ENCODE peak calls at places on chromosomes 11 and 22, in five cellular contexts. One of them, this sample, is unnamed.
A peak's percentile ranks its signal among the peaks of the same experiment; 100 is the strongest.

GRCh38 chr11:128194226-128194625 is 393.1 kb downstream of the ETS1 start:
- DNase-seq in gastrocnemius medialis: no peak
- DNase-seq in stomach: no peak
- DNase-seq in HCT116: no peak
- DNase-seq in CD8-positive, alpha-beta memory T cell: no peak
- DNase-seq in this sample: no peak

GRCh38 chr22:18078329-18079041 is 695 bp downstream of the PEX26 start:
- DNase-seq in CD8-positive, alpha-beta memory T cell: no peak
- DNase-seq in HCT116: no peak
- DNase-seq in stomach: peak; percentile 60
- DNase-seq in gastrocnemius medialis: peak; percentile 67
- DNase-seq in this sample: no peak

GRCh38 chr11:77617892-77618291 is 19.7 kb downstream of the CLNS1A start:
- DNase-seq in stomach: no peak
- DNase-seq in CD8-positive, alpha-beta memory T cell: no peak
- DNase-seq in gastrocnemius medialis: no peak
- DNase-seq in HCT116: no peak
- DNase-seq in this sample: no peak

GRCh38 chr11:73012121-73012863 is 129.8 kb downstream of the FCHSD2 start:
- DNase-seq in stomach: no peak
- DNase-seq in CD8-positive, alpha-beta memory T cell: no peak
- DNase-seq in HCT116: no peak
- DNase-seq in gastrocnemius medialis: no peak
- DNase-seq in this sample: no peak

GRCh38 chr22:22168190-22168940 is 76.2 kb upstream of the VPREB1 start:
- DNase-seq in stomach: no peak
- DNase-seq in gastrocnemius medialis: no peak
- DNase-seq in HCT116: peak; percentile 88
- DNase-seq in CD8-positive, alpha-beta memory T cell: no peak
- DNase-seq in this sample: no peak

GRCh38 chr22:31138126-31138525 is 2.2 kb downstream of the PLA2G3 start:
- DNase-seq in CD8-positive, alpha-beta memory T cell: no peak
- DNase-seq in HCT116: no peak
- DNase-seq in gastrocnemius medialis: no peak
- DNase-seq in stomach: no peak
- DNase-seq in this sample: no peak

GRCh38 chr11:119048644-119049043 is 8.4 kb downstream of the HYOU1 start:
- DNase-seq in CD8-positive, alpha-beta memory T cell: no peak
- DNase-seq in stomach: no peak
- DNase-seq in HCT116: no peak
- DNase-seq in gastrocnemius medialis: no peak
- DNase-seq in this sample: no peak

GRCh38 chr11:110529043-110529442 is 99.3 kb downstream of the FDX1 start:
- DNase-seq in CD8-positive, alpha-beta memory T cell: no peak
- DNase-seq in HCT116: peak; percentile 27
- DNase-seq in stomach: no peak
- DNase-seq in gastrocnemius medialis: no peak
- DNase-seq in this sample: no peak

GRCh38 chr11:45435706-45436105 is 149.6 kb upstream of the SYT13 start:
- DNase-seq in CD8-positive, alpha-beta memory T cell: no peak
- DNase-seq in HCT116: no peak
- DNase-seq in stomach: no peak
- DNase-seq in gastrocnemius medialis: no peak
- DNase-seq in this sample: no peak

GRCh38 chr11:96863520-96863919 is 473.7 kb downstream of the JRKL start:
- DNase-seq in gastrocnemius medialis: peak; percentile 72
- DNase-seq in stomach: no peak
- DNase-seq in HCT116: no peak
- DNase-seq in CD8-positive, alpha-beta memory T cell: no peak
- DNase-seq in this sample: no peak

GRCh38 chr11:65431452-65432132 is 9.0 kb downstream of the NEAT1 start:
- DNase-seq in stomach: no peak
- DNase-seq in HCT116: no peak
- DNase-seq in CD8-positive, alpha-beta memory T cell: peak; percentile 81
- DNase-seq in gastrocnemius medialis: no peak
- DNase-seq in this sample: no peak

GRCh38 chr22:30224161-30224857 is 22.2 kb downstream of the LIF start:
- DNase-seq in stomach: no peak
- DNase-seq in CD8-positive, alpha-beta memory T cell: no peak
- DNase-seq in gastrocnemius medialis: no peak
- DNase-seq in HCT116: peak; percentile 89
- DNase-seq in this sample: no peak

GRCh38 chr11:83609181-83609580 is 323.0 kb upstream of the CCDC90B start:
- DNase-seq in stomach: no peak
- DNase-seq in CD8-positive, alpha-beta memory T cell: no peak
- DNase-seq in HCT116: no peak
- DNase-seq in gastrocnemius medialis: no peak
- DNase-seq in this sample: no peak

GRCh38 chr11:43947003-43947500 is 4.6 kb downstream of the C11orf96 start:
- DNase-seq in gastrocnemius medialis: no peak
- DNase-seq in HCT116: peak; percentile 19
- DNase-seq in CD8-positive, alpha-beta memory T cell: no peak
- DNase-seq in stomach: no peak
- DNase-seq in this sample: no peak

GRCh38 chr22:50532353-50532700 is 2.5 kb upstream of the TYMP start:
- DNase-seq in HCT116: no peak
- DNase-seq in gastrocnemius medialis: no peak
- DNase-seq in CD8-positive, alpha-beta memory T cell: no peak
- DNase-seq in stomach: no peak
- DNase-seq in this sample: no peak

GRCh38 chr22:38811241-38811640 is 17.3 kb upstream of the DNAL4 start:
- DNase-seq in gastrocnemius medialis: no peak
- DNase-seq in stomach: no peak
- DNase-seq in CD8-positive, alpha-beta memory T cell: no peak
- DNase-seq in HCT116: no peak
- DNase-seq in this sample: no peak

GRCh38 chr11:73308963-73309960 is 1.2 kb downstream of the ARHGEF17 start:
- DNase-seq in gastrocnemius medialis: peak; percentile 76
- DNase-seq in HCT116: peak; percentile 55
- DNase-seq in CD8-positive, alpha-beta memory T cell: no peak
- DNase-seq in stomach: peak; percentile 91
- DNase-seq in this sample: peak; percentile 58

GRCh38 chr11:67656278-67656922 is 5.9 kb upstream of the ACY3 start:
- DNase-seq in HCT116: no peak
- DNase-seq in CD8-positive, alpha-beta memory T cell: no peak
- DNase-seq in stomach: no peak
- DNase-seq in gastrocnemius medialis: no peak
- DNase-seq in this sample: no peak

GRCh38 chr11:116217006-116217405 is 555.8 kb downstream of the BUD13 start:
- DNase-seq in stomach: no peak
- DNase-seq in gastrocnemius medialis: no peak
- DNase-seq in HCT116: peak; percentile 27
- DNase-seq in CD8-positive, alpha-beta memory T cell: no peak
- DNase-seq in this sample: peak; percentile 56

GRCh38 chr22:49161002-49161850 is 666.4 kb downstream of the BRD1 start:
- DNase-seq in gastrocnemius medialis: no peak
- DNase-seq in HCT116: no peak
- DNase-seq in stomach: no peak
- DNase-seq in CD8-positive, alpha-beta memory T cell: no peak
- DNase-seq in this sample: no peak

GRCh38 chr11:84887055-84887629 is 740.0 kb downstream of the DLG2 start:
- DNase-seq in HCT116: no peak
- DNase-seq in stomach: no peak
- DNase-seq in CD8-positive, alpha-beta memory T cell: no peak
- DNase-seq in gastrocnemius medialis: no peak
- DNase-seq in this sample: no peak

GRCh38 chr11:9380773-9381172 is 3.7 kb upstream of the IPO7 start:
- DNase-seq in HCT116: no peak
- DNase-seq in gastrocnemius medialis: no peak
- DNase-seq in CD8-positive, alpha-beta memory T cell: no peak
- DNase-seq in stomach: no peak
- DNase-seq in this sample: no peak

GRCh38 chr11:64711138-64711943 is 11.7 kb downstream of the NRXN2 start:
- DNase-seq in gastrocnemius medialis: no peak
- DNase-seq in stomach: no peak
- DNase-seq in CD8-positive, alpha-beta memory T cell: no peak
- DNase-seq in HCT116: no peak
- DNase-seq in this sample: no peak

GRCh38 chr22:37020192-37020479 is 594 bp downstream of the MPST start:
- DNase-seq in stomach: peak; percentile 58
- DNase-seq in gastrocnemius medialis: peak; percentile 29
- DNase-seq in HCT116: peak; percentile 27
- DNase-seq in CD8-positive, alpha-beta memory T cell: no peak
- DNase-seq in this sample: no peak

GRCh38 chr22:37018815-37019308 is 385 bp downstream of the TST start:
- DNase-seq in gastrocnemius medialis: peak; percentile 41
- DNase-seq in CD8-positive, alpha-beta memory T cell: no peak
- DNase-seq in HCT116: no peak
- DNase-seq in stomach: peak; percentile 67
- DNase-seq in this sample: no peak

GRCh38 chr22:37019309-37020191 is at the start of the genes MPST and TST:
- DNase-seq in stomach: peak; percentile 81
- DNase-seq in CD8-positive, alpha-beta memory T cell: peak; percentile 24
- DNase-seq in HCT116: no peak
- DNase-seq in gastrocnemius medialis: peak; percentile 74
- DNase-seq in this sample: peak; percentile 82

GRCh38 chr22:37017356-37017755 is 1.9 kb downstream of the TST start:
- DNase-seq in gastrocnemius medialis: no peak
- DNase-seq in stomach: peak; percentile 40
- DNase-seq in CD8-positive, alpha-beta memory T cell: no peak
- DNase-seq in HCT116: no peak
- DNase-seq in this sample: no peak

GRCh38 chr22:37018086-37018814 is 997 bp downstream of the TST start:
- DNase-seq in CD8-positive, alpha-beta memory T cell: no peak
- DNase-seq in HCT116: no peak
- DNase-seq in gastrocnemius medialis: peak; percentile 28
- DNase-seq in stomach: no peak
- DNase-seq in this sample: no peak
- H3K27ac ChIP-seq in CD8-positive, alpha-beta memory T cell: peak overlapping the region; percentile 31
- H3K27ac ChIP-seq in HCT116: peak overlapping the region; percentile 95
- H3K27ac ChIP-seq in gastrocnemius medialis: peak overlapping the region; percentile 88
- H3K27ac ChIP-seq in stomach: peak overlapping the region; percentile 97
- H3K27ac ChIP-seq in this sample: peak overlapping the region; percentile 92

GRCh38 chr11:114059278-114059983 is at the start of gene ZBTB16:
- DNase-seq in HCT116: no peak
- DNase-seq in stomach: peak; percentile 86
- DNase-seq in CD8-positive, alpha-beta memory T cell: peak; percentile 71
- DNase-seq in gastrocnemius medialis: peak; percentile 91
- DNase-seq in this sample: peak; percentile 77

GRCh38 chr11:114059984-114060401 is 482 bp downstream of the ZBTB16 start:
- DNase-seq in gastrocnemius medialis: peak; percentile 42
- DNase-seq in CD8-positive, alpha-beta memory T cell: peak; percentile 39
- DNase-seq in stomach: peak; percentile 55
- DNase-seq in HCT116: no peak
- DNase-seq in this sample: no peak

GRCh38 chr11:114062272-114062671 is 2.8 kb downstream of the ZBTB16 start:
- DNase-seq in CD8-positive, alpha-beta memory T cell: no peak
- DNase-seq in gastrocnemius medialis: no peak
- DNase-seq in stomach: no peak
- DNase-seq in HCT116: no peak
- DNase-seq in this sample: no peak

GRCh38 chr11:114060402-114061052 is 1.0 kb downstream of the ZBTB16 start:
- DNase-seq in CD8-positive, alpha-beta memory T cell: no peak
- DNase-seq in gastrocnemius medialis: peak; percentile 29
- DNase-seq in stomach: peak; percentile 45
- DNase-seq in HCT116: no peak
- DNase-seq in this sample: peak; percentile 51

DNA sequence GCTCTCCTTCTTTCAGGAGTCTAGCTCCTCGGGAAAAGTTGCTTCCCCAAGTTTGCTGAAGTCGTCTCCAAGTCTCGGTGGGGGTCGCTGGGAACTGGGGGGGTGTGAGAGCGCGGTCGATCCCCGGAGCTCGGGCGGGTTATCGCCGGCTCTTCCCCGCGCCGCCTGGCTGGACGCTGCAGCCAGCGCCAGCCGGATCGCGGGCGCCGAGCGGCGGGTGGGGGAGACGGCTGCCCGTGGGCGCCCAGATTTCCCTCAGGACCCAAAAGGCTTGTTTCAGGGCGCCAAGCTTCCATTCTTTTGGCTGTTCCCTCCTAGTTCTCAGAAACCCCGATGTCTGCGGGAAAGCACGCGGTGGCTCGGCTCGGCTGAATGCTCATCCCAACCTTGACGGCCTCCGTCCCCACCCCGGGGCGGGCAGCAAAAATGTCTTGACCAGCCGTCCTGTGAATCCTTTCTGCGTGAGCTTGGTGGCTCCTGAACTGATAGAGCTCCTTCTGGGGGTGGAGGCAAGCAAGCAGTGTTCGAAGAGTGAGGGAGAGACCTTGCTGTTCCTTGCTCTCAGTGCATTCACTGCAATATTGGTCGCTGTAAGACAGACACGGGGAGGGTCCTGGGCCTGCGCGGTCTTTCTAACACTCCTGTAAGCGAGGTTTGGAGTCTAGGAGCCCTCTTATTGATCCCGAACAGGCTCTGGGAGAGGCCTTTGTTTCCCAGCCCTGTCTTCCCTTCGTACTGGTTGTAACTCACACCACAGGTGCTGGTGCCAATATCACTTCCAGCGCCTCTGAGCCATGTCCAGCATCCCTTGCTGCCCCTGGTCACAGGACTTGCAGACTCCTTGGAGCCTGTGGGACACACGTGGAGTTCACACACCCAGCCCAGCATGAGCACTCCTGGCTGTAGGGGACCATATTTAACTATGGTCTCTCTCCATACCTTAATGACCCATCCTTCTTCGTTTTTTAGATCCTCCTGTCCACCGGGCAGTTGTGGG is 1.8 kb downstream of the ZBTB16 start:
- DNase-seq in gastrocnemius medialis: peak; percentile 97
- DNase-seq in stomach: peak; percentile 48
- DNase-seq in CD8-positive, alpha-beta memory T cell: no peak
- DNase-seq in HCT116: no peak
- DNase-seq in this sample: peak; percentile 54
- H3K27ac ChIP-seq in gastrocnemius medialis: peak overlapping the region; percentile 99
- H3K27ac ChIP-seq in stomach: peak overlapping the region; percentile 97
- H3K27ac ChIP-seq in CD8-positive, alpha-beta memory T cell: peak overlapping the region; percentile 43
- H3K27ac ChIP-seq in HCT116: no peak overlapping the region
- H3K27ac ChIP-seq in this sample: peak overlapping the region; percentile 97

DNA sequence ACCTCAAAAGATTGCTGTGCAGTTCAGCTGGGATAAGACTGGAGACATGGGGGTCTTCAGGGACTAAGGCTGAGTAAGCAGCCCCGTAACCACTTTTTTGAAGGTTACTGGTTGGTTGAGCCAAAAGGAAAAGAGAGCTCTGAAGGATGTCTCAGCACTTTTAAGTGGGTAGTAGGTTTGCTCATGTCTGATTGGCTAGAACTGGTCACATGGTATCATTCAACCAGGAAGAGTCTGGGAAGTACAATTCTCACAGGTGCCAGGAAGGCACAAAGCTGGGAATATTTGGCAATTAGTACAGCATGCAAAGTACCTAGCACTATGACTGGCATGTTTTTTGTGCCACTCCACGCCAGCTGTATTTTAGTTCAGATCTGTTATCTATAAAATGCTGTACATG is 58.1 kb downstream of the SNX19 start:
- DNase-seq in stomach: no peak
- DNase-seq in gastrocnemius medialis: no peak
- DNase-seq in HCT116: peak; percentile 26
- DNase-seq in CD8-positive, alpha-beta memory T cell: no peak
- DNase-seq in this sample: no peak
- H3K27ac ChIP-seq in stomach: no peak overlapping the region
- H3K27ac ChIP-seq in gastrocnemius medialis: no peak overlapping the region
- H3K27ac ChIP-seq in HCT116: no peak overlapping the region
- H3K27ac ChIP-seq in CD8-positive, alpha-beta memory T cell: no peak overlapping the region
- H3K27ac ChIP-seq in this sample: no peak overlapping the region

DNA sequence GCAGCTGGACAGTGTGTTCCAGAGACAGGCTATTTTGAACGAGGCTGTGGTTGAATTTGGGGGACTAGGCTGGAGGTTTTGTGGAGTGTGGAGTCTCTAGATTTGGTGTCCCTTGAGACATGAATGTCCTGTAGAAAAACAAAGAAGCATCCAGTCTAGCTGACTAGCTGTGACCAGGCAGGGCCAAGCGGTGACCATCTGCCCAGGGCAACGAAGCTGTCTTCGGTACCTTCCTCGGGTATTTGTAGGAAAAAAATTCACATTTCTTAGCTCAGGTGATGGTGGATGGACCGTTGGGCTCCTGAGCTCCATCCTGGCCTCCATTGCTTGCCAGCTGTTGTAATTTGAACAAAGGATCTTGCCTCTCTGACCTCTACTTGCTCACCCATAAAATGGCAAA is 557.3 kb downstream of the MIAT start:
- DNase-seq in CD8-positive, alpha-beta memory T cell: no peak
- DNase-seq in stomach: no peak
- DNase-seq in HCT116: no peak
- DNase-seq in gastrocnemius medialis: no peak
- DNase-seq in this sample: no peak
- H3K27ac ChIP-seq in CD8-positive, alpha-beta memory T cell: no peak overlapping the region
- H3K27ac ChIP-seq in stomach: peak overlapping the region; percentile 72
- H3K27ac ChIP-seq in HCT116: no peak overlapping the region
- H3K27ac ChIP-seq in gastrocnemius medialis: peak overlapping the region; percentile 26
- H3K27ac ChIP-seq in this sample: no peak overlapping the region

This sample was measured in substantia nigra.